ENCODE peak calls at places on chromosomes 1 and 21, in eight cellular contexts. One of them, this sample, is unnamed. For H3K4me1, the result is how much of the 10 kb centered on the place peaks cover.

GRCh38 chr1:216346521-216346920 is 76.7 kb downstream of the USH2A start:
- DNase-seq in A549: no peak
- DNase-seq in endothelial cell of umbilical vein: no peak
- DNase-seq in HCT116: no peak
- DNase-seq in GM12878: no peak
- DNase-seq in HepG2: no peak
- DNase-seq in SK-N-SH: no peak
- DNase-seq in K562: no peak
- DNase-seq in this sample: no peak

GRCh38 chr21:36730291-36731281 is 31.7 kb downstream of the SIM2 start:
- DNase-seq in A549: no peak
- DNase-seq in endothelial cell of umbilical vein: no peak
- DNase-seq in HCT116: no peak
- DNase-seq in GM12878: no peak
- DNase-seq in HepG2: peak
- DNase-seq in SK-N-SH: no peak
- DNase-seq in K562: no peak
- DNase-seq in this sample: no peak

GRCh38 chr1:162389021-162389818 is 7.7 kb downstream of the C1orf226 start:
- DNase-seq in A549: no peak
- DNase-seq in endothelial cell of umbilical vein: no peak
- DNase-seq in HCT116: no peak
- DNase-seq in GM12878: no peak
- DNase-seq in HepG2: no peak
- DNase-seq in SK-N-SH: no peak
- DNase-seq in K562: peak
- DNase-seq in this sample: no peak

GRCh38 chr1:58816747-58817221 is 32.9 kb upstream of the JUN start:
- DNase-seq in A549: no peak
- DNase-seq in endothelial cell of umbilical vein: no peak
- DNase-seq in HCT116: no peak
- DNase-seq in GM12878: no peak
- DNase-seq in HepG2: no peak
- DNase-seq in SK-N-SH: no peak
- DNase-seq in K562: no peak
- DNase-seq in this sample: no peak

GRCh38 chr1:43879414-43879813 is 54.2 kb upstream of the ARTN start:
- DNase-seq in A549: no peak
- DNase-seq in endothelial cell of umbilical vein: no peak
- DNase-seq in HCT116: no peak
- DNase-seq in GM12878: no peak
- DNase-seq in HepG2: no peak
- DNase-seq in SK-N-SH: no peak
- DNase-seq in K562: no peak
- DNase-seq in this sample: no peak

GRCh38 chr1:234963180-234963903 is 165.3 kb downstream of the TOMM20 start:
- DNase-seq in A549: peak
- DNase-seq in endothelial cell of umbilical vein: peak
- DNase-seq in HCT116: no peak
- DNase-seq in GM12878: peak
- DNase-seq in HepG2: peak
- DNase-seq in SK-N-SH: no peak
- DNase-seq in K562: peak
- DNase-seq in this sample: no peak

GRCh38 chr1:157585984-157586383 is 11.9 kb downstream of the FCRL4 start:
- DNase-seq in A549: no peak
- DNase-seq in endothelial cell of umbilical vein: no peak
- DNase-seq in HCT116: no peak
- DNase-seq in GM12878: no peak
- DNase-seq in HepG2: no peak
- DNase-seq in SK-N-SH: no peak
- DNase-seq in K562: no peak
- DNase-seq in this sample: no peak

GRCh38 chr1:172451002-172451443 is 7.2 kb upstream of the PIGC start:
- DNase-seq in A549: peak
- DNase-seq in endothelial cell of umbilical vein: peak
- DNase-seq in HCT116: no peak
- DNase-seq in GM12878: no peak
- DNase-seq in HepG2: peak
- DNase-seq in SK-N-SH: no peak
- DNase-seq in K562: peak
- DNase-seq in this sample: no peak

GRCh38 chr1:101344745-101345144 is 107.9 kb downstream of the S1PR1 start:
- DNase-seq in A549: no peak
- DNase-seq in endothelial cell of umbilical vein: no peak
- DNase-seq in HCT116: no peak
- DNase-seq in GM12878: no peak
- DNase-seq in HepG2: no peak
- DNase-seq in SK-N-SH: no peak
- DNase-seq in K562: no peak
- DNase-seq in this sample: no peak

GRCh38 chr1:159098596-159098995 is 22.0 kb upstream of the AIM2 start:
- DNase-seq in A549: no peak
- DNase-seq in endothelial cell of umbilical vein: no peak
- DNase-seq in HCT116: no peak
- DNase-seq in GM12878: no peak
- DNase-seq in HepG2: no peak
- DNase-seq in SK-N-SH: no peak
- DNase-seq in K562: no peak
- DNase-seq in this sample: no peak

GRCh38 chr1:5200006-5200405 is 545.6 kb downstream of the AJAP1 start:
- DNase-seq in A549: no peak
- DNase-seq in endothelial cell of umbilical vein: no peak
- DNase-seq in HCT116: no peak
- DNase-seq in GM12878: no peak
- DNase-seq in HepG2: no peak
- DNase-seq in SK-N-SH: no peak
- DNase-seq in K562: no peak
- DNase-seq in this sample: no peak

GRCh38 chr1:66350001-66350547 is 183.9 kb upstream of the SGIP1 start:
- DNase-seq in A549: no peak
- DNase-seq in endothelial cell of umbilical vein: peak
- DNase-seq in HCT116: peak
- DNase-seq in GM12878: no peak
- DNase-seq in HepG2: no peak
- DNase-seq in SK-N-SH: no peak
- DNase-seq in K562: no peak
- DNase-seq in this sample: no peak

GRCh38 chr1:66353207-66353606 is 180.7 kb upstream of the SGIP1 start:
- DNase-seq in A549: no peak
- DNase-seq in endothelial cell of umbilical vein: peak
- DNase-seq in HCT116: no peak
- DNase-seq in GM12878: no peak
- DNase-seq in HepG2: no peak
- DNase-seq in SK-N-SH: no peak
- DNase-seq in K562: no peak
- DNase-seq in this sample: no peak

GRCh38 chr1:66352783-66353182 is 181.2 kb upstream of the SGIP1 start:
- DNase-seq in A549: no peak
- DNase-seq in endothelial cell of umbilical vein: no peak
- DNase-seq in HCT116: no peak
- DNase-seq in GM12878: no peak
- DNase-seq in HepG2: no peak
- DNase-seq in SK-N-SH: no peak
- DNase-seq in K562: no peak
- DNase-seq in this sample: no peak

GRCh38 chr1:66351913-66352312 is 182.0 kb upstream of the SGIP1 start:
- DNase-seq in A549: no peak
- DNase-seq in endothelial cell of umbilical vein: no peak
- DNase-seq in HCT116: no peak
- DNase-seq in GM12878: no peak
- DNase-seq in HepG2: no peak
- DNase-seq in SK-N-SH: no peak
- DNase-seq in K562: no peak
- DNase-seq in this sample: no peak

DNA sequence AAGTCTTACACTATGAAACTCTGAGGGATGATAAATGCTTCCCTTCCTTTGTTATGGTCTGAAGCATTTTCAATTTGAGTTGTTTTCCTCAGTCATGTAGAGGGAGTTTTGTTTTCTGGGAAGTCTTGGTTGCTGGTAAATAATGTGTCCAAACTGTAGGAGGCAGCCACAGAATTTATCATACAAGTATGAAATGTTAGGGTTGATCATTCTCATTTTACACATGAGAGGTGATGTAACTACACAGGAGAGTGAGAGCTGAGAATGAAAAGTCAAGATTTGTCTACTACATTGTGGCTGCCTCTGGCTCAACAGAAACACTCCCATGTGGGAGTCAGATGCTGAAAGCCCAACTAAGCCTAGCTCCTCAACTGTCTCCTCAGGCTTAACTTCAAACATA is 182.5 kb upstream of the SGIP1 start:
- DNase-seq in A549: no peak
- DNase-seq in endothelial cell of umbilical vein: peak
- DNase-seq in HCT116: no peak
- DNase-seq in GM12878: no peak
- DNase-seq in HepG2: no peak
- DNase-seq in SK-N-SH: no peak
- DNase-seq in K562: no peak
- DNase-seq in this sample: no peak
- H3K4me1 ChIP-seq in A549: half or more
- H3K4me1 ChIP-seq in endothelial cell of umbilical vein: half or more
- H3K4me1 ChIP-seq in HCT116: half or more
- H3K4me1 ChIP-seq in GM12878: under half
- H3K4me1 ChIP-seq in HepG2: under half
- H3K4me1 ChIP-seq in SK-N-SH: under half
- H3K4me1 ChIP-seq in K562: under half
- H3K4me1 ChIP-seq in this sample: under half

DNA sequence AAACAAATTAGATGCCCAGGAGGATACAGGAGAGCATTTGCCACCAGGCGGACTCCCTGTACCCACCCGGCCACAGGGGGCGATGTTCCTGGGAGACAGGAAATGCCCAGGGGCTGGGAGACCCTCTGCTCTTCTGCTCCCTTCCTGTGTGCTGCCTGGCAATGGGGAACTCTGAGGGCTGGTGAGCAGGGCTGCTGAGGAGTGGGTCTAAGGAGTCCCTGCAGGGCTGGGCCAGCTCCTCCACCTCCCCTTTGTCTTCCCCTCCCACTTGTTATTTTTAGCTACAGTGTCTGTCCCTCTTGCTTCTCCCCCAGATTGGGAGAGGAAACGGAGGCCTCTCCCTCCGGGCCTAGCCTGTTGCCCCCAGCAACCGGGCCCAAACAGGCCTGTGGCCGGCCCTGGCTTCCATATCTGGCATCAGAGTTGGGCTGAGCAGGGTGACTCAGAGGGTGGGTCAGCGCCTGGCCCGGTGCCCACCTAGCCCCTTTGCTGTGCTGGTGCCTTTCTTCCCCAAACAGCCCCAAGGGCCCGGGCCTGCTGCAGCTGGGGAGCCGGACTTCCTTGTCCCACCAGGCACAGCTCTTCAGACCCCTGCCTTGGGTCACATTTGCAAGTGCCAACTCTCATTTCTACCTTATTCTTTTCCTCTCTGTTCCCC is 11.7 kb downstream of the LMNA start:
- DNase-seq in A549: peak
- DNase-seq in endothelial cell of umbilical vein: peak
- DNase-seq in HCT116: peak
- DNase-seq in GM12878: no peak
- DNase-seq in HepG2: peak
- DNase-seq in SK-N-SH: peak
- DNase-seq in K562: peak
- DNase-seq in this sample: peak
- TF ChIP-seq MAX in A549: peak
- TF ChIP-seq MAX in endothelial cell of umbilical vein: no peak
- TF ChIP-seq MAX in HCT116: no peak
- TF ChIP-seq MAX in GM12878: no peak
- TF ChIP-seq MAX in HepG2: no peak
- TF ChIP-seq MAX in SK-N-SH: peak
- TF ChIP-seq MAX in K562: no peak
- TF ChIP-seq MAX in this sample: no peak

GRCh38 chr1:91710261-91710660 is 175.7 kb downstream of the TGFBR3 start:
- DNase-seq in A549: no peak
- DNase-seq in endothelial cell of umbilical vein: no peak
- DNase-seq in HCT116: no peak
- DNase-seq in GM12878: no peak
- DNase-seq in HepG2: no peak
- DNase-seq in SK-N-SH: no peak
- DNase-seq in K562: no peak
- DNase-seq in this sample: no peak
- H3K4me1 ChIP-seq in A549: under half
- H3K4me1 ChIP-seq in endothelial cell of umbilical vein: under half
- H3K4me1 ChIP-seq in HCT116: under half
- H3K4me1 ChIP-seq in GM12878: under half
- H3K4me1 ChIP-seq in HepG2: under half
- H3K4me1 ChIP-seq in SK-N-SH: under half
- H3K4me1 ChIP-seq in K562: under half
- H3K4me1 ChIP-seq in this sample: under half

GRCh38 chr1:29685387-29685786 is 449.1 kb downstream of the PTPRU start:
- DNase-seq in A549: no peak
- DNase-seq in endothelial cell of umbilical vein: no peak
- DNase-seq in HCT116: no peak
- DNase-seq in GM12878: no peak
- DNase-seq in HepG2: no peak
- DNase-seq in SK-N-SH: no peak
- DNase-seq in K562: no peak
- DNase-seq in this sample: peak

GRCh38 chr1:29682171-29682917 is 446.0 kb downstream of the PTPRU start:
- DNase-seq in A549: no peak
- DNase-seq in endothelial cell of umbilical vein: no peak
- DNase-seq in HCT116: no peak
- DNase-seq in GM12878: no peak
- DNase-seq in HepG2: no peak
- DNase-seq in SK-N-SH: peak
- DNase-seq in K562: no peak
- DNase-seq in this sample: no peak

GRCh38 chr1:29684141-29684540 is 447.8 kb downstream of the PTPRU start:
- DNase-seq in A549: no peak
- DNase-seq in endothelial cell of umbilical vein: no peak
- DNase-seq in HCT116: no peak
- DNase-seq in GM12878: no peak
- DNase-seq in HepG2: no peak
- DNase-seq in SK-N-SH: no peak
- DNase-seq in K562: no peak
- DNase-seq in this sample: no peak

GRCh38 chr1:29682918-29683314 is 446.6 kb downstream of the PTPRU start:
- DNase-seq in A549: no peak
- DNase-seq in endothelial cell of umbilical vein: no peak
- DNase-seq in HCT116: no peak
- DNase-seq in GM12878: no peak
- DNase-seq in HepG2: no peak
- DNase-seq in SK-N-SH: peak
- DNase-seq in K562: no peak
- DNase-seq in this sample: no peak

DNA sequence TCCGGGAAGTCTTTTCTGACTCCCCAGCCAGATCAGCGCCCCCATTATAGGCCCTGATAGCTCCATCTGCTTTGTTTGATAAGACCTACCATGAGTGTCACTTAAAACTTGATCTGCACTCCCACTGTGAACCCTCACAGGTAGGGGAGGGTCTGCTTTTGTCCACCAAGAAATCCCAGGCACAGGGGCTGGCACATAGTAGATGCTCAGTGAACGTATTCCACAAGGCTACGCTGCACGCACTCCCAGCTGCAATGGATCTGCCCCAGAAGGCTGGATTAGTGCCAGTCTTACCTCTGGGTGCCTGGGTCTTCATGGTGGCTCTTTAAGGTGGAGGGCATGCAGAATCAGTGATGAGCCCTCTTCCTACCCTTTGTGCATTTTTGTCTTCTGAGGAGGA is 447.1 kb downstream of the PTPRU start:
- DNase-seq in A549: no peak
- DNase-seq in endothelial cell of umbilical vein: no peak
- DNase-seq in HCT116: no peak
- DNase-seq in GM12878: no peak
- DNase-seq in HepG2: no peak
- DNase-seq in SK-N-SH: no peak
- DNase-seq in K562: no peak
- DNase-seq in this sample: no peak
- TF ChIP-seq MAX in A549: no peak
- TF ChIP-seq MAX in endothelial cell of umbilical vein: no peak
- TF ChIP-seq MAX in HCT116: no peak
- TF ChIP-seq MAX in GM12878: no peak
- TF ChIP-seq MAX in HepG2: no peak
- TF ChIP-seq MAX in SK-N-SH: no peak
- TF ChIP-seq MAX in K562: no peak
- TF ChIP-seq MAX in this sample: no peak

This sample was measured in H1.